ENCODE peak calls at places on chromosomes 4 and X, in seven cellular contexts. I is SK-N-SH, C is HepG2, T is K562, L is HCT116, V is H1, M is GM12878. Y is an unnamed sample.

GRCh38 chr4:141464366-141464765 is 172.0 kb upstream of the IL15 start:
- DNase-seq in C (no peak), I (peak; percentile 55), T (no peak), V (no peak), M (no peak), L (no peak), Y (no peak)

GRCh38 chr4:128461300-128462103 is 173.9 kb upstream of the PGRMC2 start:
- DNase-seq in M (no peak), T (peak; percentile 72), C (no peak), I (no peak), L (no peak), V (no peak), Y (no peak)

GRCh38 chr4:118683513-118683912 is 1.7 kb upstream of the METTL14 start:
- DNase-seq in C (peak; percentile 49), I (peak; percentile 29), V (no peak), T (peak; percentile 43), M (no peak), L (no peak), Y (no peak)

GRCh38 chr4:186190456-186191265 is 706 bp upstream of the CYP4V2 start:
- DNase-seq in C (no peak), L (no peak), M (no peak), V (no peak), I (peak; percentile 86), T (peak; percentile 53), Y (no peak)

GRCh38 chr4:38872620-38873019 is 5.0 kb downstream of the FAM114A1 start:
- DNase-seq in C (peak; percentile 88), L (no peak), M (no peak), I (no peak), T (peak; percentile 42), V (no peak), Y (no peak)

GRCh38 chrX:8034058-8034457 is 106.8 kb upstream of the PNPLA4 start:
- DNase-seq in V (no peak), M (no peak), L (no peak), T (no peak), C (no peak), I (no peak), Y (no peak)

GRCh38 chrX:30593435-30594200 is 16.1 kb upstream of the TASL start:
- DNase-seq in M (no peak), L (peak; percentile 38), C (peak; percentile 7), V (no peak), T (no peak), I (no peak), Y (peak; percentile 57)

GRCh38 chr4:187663076-187663475 is 332.5 kb upstream of the ZFP42 start:
- DNase-seq in C (no peak), M (no peak), T (no peak), I (no peak), L (no peak), V (no peak), Y (no peak)

GRCh38 chrX:45722471-45722870 is 521.8 kb upstream of the DIPK2B start:
- DNase-seq in C (no peak), V (no peak), I (no peak), L (no peak), M (no peak), T (no peak), Y (no peak)

GRCh38 chr4:1365271-1366178 is 18.5 kb downstream of the UVSSA start:
- DNase-seq in C (no peak), V (no peak), M (no peak), T (no peak), L (no peak), I (no peak), Y (peak; percentile 54)

GRCh38 chr4:45554423-45554822 is 569.4 kb downstream of the GABRG1 start:
- DNase-seq in I (no peak), V (no peak), C (no peak), M (no peak), L (no peak), T (no peak), Y (no peak)

GRCh38 chrX:29071525-29071924 is 484.3 kb downstream of the IL1RAPL1 start:
- DNase-seq in C (no peak), T (no peak), L (no peak), M (no peak), I (no peak), V (no peak), Y (no peak)

GRCh38 chr4:142191901-142192300 is 555.5 kb downstream of the IL15 start:
- DNase-seq in C (no peak), M (no peak), T (no peak), L (no peak), I (no peak), V (no peak), Y (no peak)

GRCh38 chrX:81174286-81174685 is 27.4 kb downstream of the HMGN5 start:
- DNase-seq in I (no peak), T (peak; percentile 9), L (no peak), C (peak; percentile 3), V (no peak), M (no peak), Y (peak; percentile 15)
- TF ChIP-seq JUND in I (no peak), T (no peak), L (no peak), C (no peak), V (no peak), M (no peak), Y (no peak)

GRCh38 chrX:139692506-139692849 is 15.5 kb downstream of the MCF2 start:
- DNase-seq in C (no peak), T (no peak), I (no peak), L (no peak), V (no peak), M (no peak), Y (no peak)

GRCh38 chrX:139692908-139693307 is 15.1 kb downstream of the MCF2 start:
- DNase-seq in L (no peak), I (no peak), V (no peak), C (no peak), M (no peak), T (no peak), Y (no peak)

GRCh38 chrX:139691843-139692505 is 16.0 kb downstream of the MCF2 start:
- DNase-seq in V (no peak), L (no peak), I (peak; percentile 36), T (no peak), M (no peak), C (no peak), Y (no peak)

DNA sequence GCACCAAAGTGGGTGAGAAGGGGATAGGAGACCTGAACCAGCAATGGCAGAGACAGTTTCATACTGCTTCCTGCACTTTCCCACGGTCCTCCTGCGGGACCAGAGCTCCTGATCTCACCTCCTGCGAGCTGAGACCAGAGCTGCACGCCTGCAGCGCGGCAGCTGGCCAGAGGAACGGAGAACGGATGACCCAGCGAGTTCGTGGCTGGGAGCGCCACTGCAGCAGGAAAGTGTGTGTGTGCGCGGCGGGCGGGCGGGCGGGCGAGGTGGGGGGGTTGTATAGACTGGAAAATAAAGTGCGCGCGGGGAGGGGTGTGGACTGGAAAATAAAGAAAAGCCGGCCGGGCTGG is 16.5 kb downstream of the MCF2 start:
- DNase-seq in V (no peak), C (no peak), T (no peak), I (peak; percentile 28), M (no peak), L (no peak), Y (peak; percentile 0)
- TF ChIP-seq JUND in V (no peak), C (no peak), T (no peak), I (no peak), M (no peak), L (no peak), Y (no peak)

GRCh38 chrX:133537142-133537541 is 121.9 kb upstream of the GPC4 start:
- DNase-seq in T (no peak), I (no peak), C (no peak), L (no peak), V (no peak), M (no peak), Y (no peak)

GRCh38 chrX:133534172-133534571 is 118.9 kb upstream of the GPC4 start:
- DNase-seq in L (no peak), I (no peak), T (no peak), C (no peak), V (no peak), M (no peak), Y (no peak)

GRCh38 chrX:133538148-133538547 is 122.9 kb upstream of the GPC4 start:
- DNase-seq in L (no peak), V (no peak), C (no peak), T (no peak), I (no peak), M (no peak), Y (no peak)

GRCh38 chrX:133533249-133533648 is 118.0 kb upstream of the GPC4 start:
- DNase-seq in I (no peak), C (no peak), M (no peak), L (no peak), V (no peak), T (no peak), Y (no peak)

GRCh38 chrX:133535066-133535465 is 119.8 kb upstream of the GPC4 start:
- DNase-seq in V (no peak), T (no peak), L (no peak), M (no peak), I (no peak), C (no peak), Y (no peak)
- TF ChIP-seq JUND in V (no peak), T (no peak), L (no peak), M (no peak), I (no peak), C (no peak), Y (no peak)

DNA sequence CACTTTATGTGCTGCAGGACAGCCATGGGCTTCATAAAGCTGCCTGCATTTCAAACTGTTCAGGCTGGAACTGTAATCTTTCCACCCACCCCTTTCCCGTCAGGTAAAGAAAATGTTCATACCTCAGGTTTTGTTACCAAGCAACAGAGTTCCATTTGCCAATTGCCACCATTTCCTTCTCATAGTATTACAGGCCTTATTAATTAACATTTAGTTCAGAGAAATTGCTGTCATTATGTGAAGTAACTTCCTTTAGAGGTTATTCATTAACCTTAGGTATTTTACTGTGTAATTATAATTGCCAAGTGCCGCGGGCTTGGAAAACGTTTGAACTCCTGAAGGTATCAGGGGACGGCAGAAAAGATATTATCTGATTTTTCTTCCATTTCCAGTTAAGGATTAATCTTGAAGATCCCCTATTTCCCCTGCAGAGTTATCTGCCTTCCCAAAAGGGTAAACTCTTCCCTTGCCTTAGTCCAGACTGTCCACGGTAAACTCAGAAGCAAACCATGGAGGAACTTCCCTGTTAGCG is 149.6 kb downstream of the SPRY1 start:
- DNase-seq in T (no peak), C (peak; percentile 68), I (peak; percentile 25), M (no peak), L (no peak), V (no peak), Y (no peak)
- TF ChIP-seq JUND in T (no peak), C (no peak), I (no peak), M (no peak), L (no peak), V (no peak), Y (no peak)

DNA sequence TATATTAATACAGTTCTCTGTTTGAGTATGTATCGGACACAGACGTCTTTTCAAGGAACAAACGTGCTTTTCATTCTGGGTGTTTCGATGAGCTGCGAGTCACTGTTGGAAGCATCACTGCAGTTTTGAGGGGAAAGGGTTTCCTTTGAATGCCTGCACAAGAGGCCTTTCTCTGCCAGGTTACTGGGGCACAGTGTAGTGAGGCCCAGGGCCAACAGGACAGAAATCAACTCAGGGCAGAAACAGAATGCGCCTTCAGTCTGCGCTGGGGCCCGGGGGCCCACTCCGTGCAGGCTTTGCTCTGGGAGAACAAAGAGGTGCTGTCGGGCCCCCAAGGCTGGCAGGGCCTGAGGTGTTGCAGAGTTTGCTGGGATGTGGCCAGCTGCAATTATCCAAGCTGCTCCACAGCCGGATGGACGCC is 2.3 kb upstream of the PPP2R3B start:
- DNase-seq in I (no peak), M (no peak), T (no peak), V (no peak), C (peak; percentile 55), L (no peak), Y (no peak)
- TF ChIP-seq JUND in I (no peak), M (no peak), T (no peak), V (no peak), C (no peak), L (no peak), Y (no peak)

Y was measured in T47D.